ENCODE peak calls at places on chromosome 14, in nine cellular contexts. One of them, this sample, is unnamed. For H3K9me3, the result is how much of the 10 kb centered on the place peaks cover.

GRCh38 chr14:100761481-100761880 is 34.8 kb downstream of the DLK1 start:
- DNase-seq in A549: no peak
- DNase-seq in DND-41: no peak
- DNase-seq in PC-3: peak
- DNase-seq in AG04450: peak
- DNase-seq in upper lobe of right lung: no peak
- DNase-seq in Caco-2: no peak
- DNase-seq in heart right ventricle: no peak
- DNase-seq in breast epithelium: no peak
- DNase-seq in this sample: no peak

GRCh38 chr14:88749139-88749538 is 43.6 kb downstream of the EML5 start:
- DNase-seq in PC-3: peak
- DNase-seq in breast epithelium: no peak
- DNase-seq in A549: no peak
- DNase-seq in AG04450: no peak
- DNase-seq in Caco-2: no peak
- DNase-seq in heart right ventricle: no peak
- DNase-seq in upper lobe of right lung: no peak
- DNase-seq in DND-41: no peak
- DNase-seq in this sample: no peak

GRCh38 chr14:33567003-33567735 is 383.7 kb downstream of the EGLN3 start:
- DNase-seq in DND-41: no peak
- DNase-seq in breast epithelium: no peak
- DNase-seq in AG04450: no peak
- DNase-seq in PC-3: peak
- DNase-seq in Caco-2: peak
- DNase-seq in heart right ventricle: no peak
- DNase-seq in upper lobe of right lung: no peak
- DNase-seq in A549: no peak
- DNase-seq in this sample: no peak

GRCh38 chr14:53956427-53957201 is at the start of gene BMP4:
- DNase-seq in breast epithelium: peak
- DNase-seq in AG04450: no peak
- DNase-seq in A549: no peak
- DNase-seq in DND-41: no peak
- DNase-seq in upper lobe of right lung: peak
- DNase-seq in Caco-2: peak
- DNase-seq in heart right ventricle: peak
- DNase-seq in PC-3: no peak
- DNase-seq in this sample: peak

GRCh38 chr14:77043177-77043983 is 14.9 kb upstream of the IRF2BPL start:
- DNase-seq in Caco-2: no peak
- DNase-seq in heart right ventricle: peak
- DNase-seq in breast epithelium: no peak
- DNase-seq in A549: no peak
- DNase-seq in AG04450: no peak
- DNase-seq in PC-3: peak
- DNase-seq in DND-41: peak
- DNase-seq in upper lobe of right lung: no peak
- DNase-seq in this sample: no peak

GRCh38 chr14:54818201-54819133 is 84.2 kb downstream of the GCH1 start:
- DNase-seq in breast epithelium: no peak
- DNase-seq in AG04450: no peak
- DNase-seq in upper lobe of right lung: no peak
- DNase-seq in Caco-2: no peak
- DNase-seq in A549: no peak
- DNase-seq in heart right ventricle: no peak
- DNase-seq in DND-41: no peak
- DNase-seq in PC-3: peak
- DNase-seq in this sample: peak

GRCh38 chr14:32078794-32079663 is 1.9 kb downstream of the ARHGAP5 start:
- DNase-seq in upper lobe of right lung: no peak
- DNase-seq in A549: no peak
- DNase-seq in DND-41: no peak
- DNase-seq in PC-3: peak
- DNase-seq in Caco-2: peak
- DNase-seq in heart right ventricle: no peak
- DNase-seq in breast epithelium: no peak
- DNase-seq in AG04450: no peak
- DNase-seq in this sample: no peak

GRCh38 chr14:20652996-20653975 is 11.8 kb upstream of the OR6S1 start:
- DNase-seq in Caco-2: no peak
- DNase-seq in AG04450: no peak
- DNase-seq in PC-3: no peak
- DNase-seq in breast epithelium: no peak
- DNase-seq in upper lobe of right lung: no peak
- DNase-seq in heart right ventricle: no peak
- DNase-seq in DND-41: no peak
- DNase-seq in A549: peak
- DNase-seq in this sample: peak

GRCh38 chr14:104343294-104343625 is 204.9 kb downstream of the KIF26A start:
- DNase-seq in upper lobe of right lung: no peak
- DNase-seq in heart right ventricle: no peak
- DNase-seq in AG04450: no peak
- DNase-seq in DND-41: no peak
- DNase-seq in PC-3: no peak
- DNase-seq in breast epithelium: peak
- DNase-seq in Caco-2: no peak
- DNase-seq in A549: no peak
- DNase-seq in this sample: no peak

GRCh38 chr14:104342435-104343293 is 204.3 kb downstream of the KIF26A start:
- DNase-seq in DND-41: no peak
- DNase-seq in AG04450: no peak
- DNase-seq in heart right ventricle: no peak
- DNase-seq in breast epithelium: peak
- DNase-seq in PC-3: no peak
- DNase-seq in A549: no peak
- DNase-seq in upper lobe of right lung: peak
- DNase-seq in Caco-2: no peak
- DNase-seq in this sample: peak

GRCh38 chr14:104343690-104344640 is 205.6 kb downstream of the KIF26A start:
- DNase-seq in heart right ventricle: no peak
- DNase-seq in DND-41: no peak
- DNase-seq in A549: no peak
- DNase-seq in breast epithelium: peak
- DNase-seq in Caco-2: no peak
- DNase-seq in PC-3: no peak
- DNase-seq in upper lobe of right lung: no peak
- DNase-seq in AG04450: no peak
- DNase-seq in this sample: peak

GRCh38 chr14:104339829-104340228 is 201.4 kb downstream of the KIF26A start:
- DNase-seq in upper lobe of right lung: no peak
- DNase-seq in Caco-2: no peak
- DNase-seq in heart right ventricle: no peak
- DNase-seq in PC-3: no peak
- DNase-seq in DND-41: no peak
- DNase-seq in A549: no peak
- DNase-seq in AG04450: no peak
- DNase-seq in breast epithelium: no peak
- DNase-seq in this sample: no peak

DNA sequence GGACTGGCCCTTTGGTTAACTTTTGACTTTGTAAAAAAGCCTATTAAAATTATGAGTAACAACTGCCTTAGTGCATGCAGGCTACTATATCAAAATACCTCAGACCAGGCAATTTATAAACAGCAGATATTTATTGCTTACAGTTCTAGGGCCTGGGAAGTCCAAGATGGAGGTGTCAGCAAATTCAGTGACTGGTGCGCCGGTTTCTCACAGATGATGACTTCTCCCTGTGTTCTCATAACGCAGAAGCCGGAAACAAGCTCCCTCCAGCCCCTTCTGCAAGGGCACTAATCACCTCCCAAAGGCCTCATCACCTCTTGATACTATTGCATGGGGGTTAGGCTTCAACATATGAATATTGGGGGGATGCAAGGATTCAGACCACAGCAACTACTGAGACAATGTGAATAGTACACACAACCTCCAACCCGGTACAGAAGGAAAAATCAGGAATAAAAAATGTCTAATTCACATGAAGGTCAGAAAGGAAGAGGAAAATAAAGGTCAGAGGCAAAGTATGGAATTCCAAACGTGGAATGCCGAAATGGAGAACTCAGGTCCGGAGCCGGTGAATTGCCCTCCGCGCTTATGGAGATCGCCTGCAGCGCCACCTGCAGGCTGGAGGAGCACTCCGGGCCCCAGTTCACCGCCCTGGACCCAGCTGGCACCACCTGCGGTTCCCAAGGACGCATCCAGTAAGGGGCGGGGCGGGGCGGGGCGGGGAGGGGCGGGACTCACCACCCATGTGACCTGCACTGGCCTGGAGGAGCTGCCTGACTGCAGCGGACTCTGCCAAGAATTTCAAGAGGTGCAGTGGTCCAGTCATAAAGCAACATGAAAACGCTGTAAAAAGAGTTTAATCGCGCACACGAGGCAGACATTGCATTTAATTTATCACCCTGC is 203.4 kb downstream of the KIF26A start:
- DNase-seq in AG04450: no peak
- DNase-seq in Caco-2: peak
- DNase-seq in DND-41: no peak
- DNase-seq in breast epithelium: peak
- DNase-seq in PC-3: peak
- DNase-seq in upper lobe of right lung: peak
- DNase-seq in A549: peak
- DNase-seq in heart right ventricle: no peak
- DNase-seq in this sample: peak
- TF ChIP-seq CTCF in AG04450: no peak
- TF ChIP-seq CTCF in Caco-2: peak
- TF ChIP-seq CTCF in DND-41: peak
- TF ChIP-seq CTCF in breast epithelium: no peak
- TF ChIP-seq CTCF in PC-3: peak
- TF ChIP-seq CTCF in upper lobe of right lung: peak
- TF ChIP-seq CTCF in A549: peak
- TF ChIP-seq CTCF in heart right ventricle: peak
- TF ChIP-seq CTCF in this sample: peak

DNA sequence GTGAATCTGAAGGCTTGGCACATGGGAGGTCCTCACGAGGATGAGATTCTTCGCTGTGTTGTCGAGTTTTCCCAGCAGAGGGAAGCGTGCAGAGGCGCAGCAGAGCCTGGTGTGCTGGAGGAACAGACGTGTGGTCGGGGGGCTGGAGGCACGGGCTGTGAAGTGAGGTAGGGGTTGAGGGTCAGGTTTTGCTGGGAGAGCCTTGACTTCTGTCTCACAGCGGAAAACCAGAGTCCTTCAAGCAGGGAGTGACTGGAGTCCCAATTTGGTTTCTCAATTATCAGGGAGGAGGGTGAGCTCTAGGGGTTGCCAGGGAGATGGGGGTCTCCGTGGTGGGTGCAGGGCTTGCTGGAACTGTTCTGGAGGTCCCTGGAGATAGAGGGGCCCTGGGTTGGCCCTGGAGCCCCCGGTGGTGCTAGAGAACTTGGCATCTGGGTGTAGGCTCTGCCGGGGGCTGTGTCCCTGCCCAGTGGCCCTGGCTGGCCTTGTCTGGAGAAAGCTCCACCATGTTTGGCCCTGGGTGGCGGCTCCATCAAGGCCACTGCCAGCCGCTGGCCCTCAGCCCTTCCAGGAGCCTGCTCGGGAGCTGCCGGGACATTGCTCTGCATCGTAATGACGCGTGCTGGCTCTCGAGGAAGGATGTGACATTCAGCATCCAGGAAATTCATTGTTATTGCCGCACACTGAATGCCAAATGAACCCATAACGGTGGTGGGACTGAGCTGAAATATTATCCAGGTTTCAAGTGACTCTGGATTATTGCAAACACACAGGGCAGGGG is 215.7 kb downstream of the KIF26A start:
- DNase-seq in upper lobe of right lung: peak
- DNase-seq in A549: no peak
- DNase-seq in heart right ventricle: peak
- DNase-seq in breast epithelium: peak
- DNase-seq in AG04450: no peak
- DNase-seq in PC-3: no peak
- DNase-seq in Caco-2: no peak
- DNase-seq in DND-41: no peak
- DNase-seq in this sample: peak
- H3K9me3 ChIP-seq in upper lobe of right lung: under half
- H3K9me3 ChIP-seq in A549: under half
- H3K9me3 ChIP-seq in heart right ventricle: under half
- H3K9me3 ChIP-seq in breast epithelium: under half
- H3K9me3 ChIP-seq in AG04450: half or more
- H3K9me3 ChIP-seq in PC-3: under half
- H3K9me3 ChIP-seq in Caco-2: under half
- H3K9me3 ChIP-seq in DND-41: under half
- H3K9me3 ChIP-seq in this sample: under half

DNA sequence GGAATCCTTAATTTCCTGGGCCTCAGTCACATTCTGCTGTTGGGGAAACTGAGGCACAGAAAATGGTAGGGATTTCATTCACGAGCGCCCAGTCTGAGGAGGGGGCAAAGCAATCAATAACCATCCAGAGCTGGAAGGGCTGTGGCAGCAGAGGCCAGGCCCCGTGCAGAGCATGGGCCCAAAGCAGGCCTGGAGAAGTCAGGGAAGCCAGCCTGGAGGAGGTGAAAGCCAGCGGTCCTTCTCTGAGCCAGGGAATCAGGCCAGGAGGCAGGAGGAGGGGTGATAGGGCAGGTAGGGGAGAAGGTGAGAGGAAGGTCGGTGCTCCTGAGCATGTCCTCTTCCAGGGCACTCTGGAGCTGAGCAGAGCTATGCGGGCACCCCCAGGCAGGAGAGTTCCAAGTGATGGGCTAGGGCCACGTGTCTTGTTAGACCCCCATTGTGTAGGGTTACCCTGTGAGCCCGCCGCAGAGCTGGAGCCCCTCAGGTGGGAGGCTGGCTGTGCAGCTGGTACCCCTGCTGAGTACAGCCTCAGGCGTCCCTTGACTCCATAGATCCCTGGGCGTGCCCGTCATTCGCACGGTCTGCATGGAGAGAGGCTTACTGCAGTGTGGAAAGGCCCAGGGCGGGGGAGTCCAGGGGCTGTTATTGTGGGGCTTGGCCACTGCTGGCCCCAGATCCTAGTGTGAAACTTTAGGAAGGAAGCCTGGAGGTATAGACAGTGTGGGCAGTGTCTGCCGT is 4.8 kb downstream of the TNFAIP2 start:
- DNase-seq in A549: no peak
- DNase-seq in upper lobe of right lung: no peak
- DNase-seq in AG04450: no peak
- DNase-seq in DND-41: no peak
- DNase-seq in breast epithelium: no peak
- DNase-seq in Caco-2: no peak
- DNase-seq in heart right ventricle: no peak
- DNase-seq in PC-3: no peak
- DNase-seq in this sample: no peak
- H3K4me3 ChIP-seq in A549: peak
- H3K4me3 ChIP-seq in upper lobe of right lung: no peak
- H3K4me3 ChIP-seq in AG04450: no peak
- H3K4me3 ChIP-seq in DND-41: no peak
- H3K4me3 ChIP-seq in breast epithelium: no peak
- H3K4me3 ChIP-seq in Caco-2: no peak
- H3K4me3 ChIP-seq in heart right ventricle: no peak
- H3K4me3 ChIP-seq in PC-3: peak
- H3K4me3 ChIP-seq in this sample: no peak

GRCh38 chr14:105532111-105532623 is 5.8 kb downstream of the TMEM121 start:
- DNase-seq in DND-41: no peak
- DNase-seq in upper lobe of right lung: peak
- DNase-seq in PC-3: no peak
- DNase-seq in Caco-2: no peak
- DNase-seq in heart right ventricle: no peak
- DNase-seq in A549: no peak
- DNase-seq in breast epithelium: no peak
- DNase-seq in AG04450: no peak
- DNase-seq in this sample: no peak

GRCh38 chr14:105533811-105534498 is 7.6 kb downstream of the TMEM121 start:
- DNase-seq in upper lobe of right lung: peak
- DNase-seq in heart right ventricle: no peak
- DNase-seq in PC-3: no peak
- DNase-seq in A549: no peak
- DNase-seq in Caco-2: no peak
- DNase-seq in DND-41: no peak
- DNase-seq in AG04450: no peak
- DNase-seq in breast epithelium: no peak
- DNase-seq in this sample: no peak

GRCh38 chr14:105531088-105531957 is 4.9 kb downstream of the TMEM121 start:
- DNase-seq in PC-3: no peak
- DNase-seq in Caco-2: no peak
- DNase-seq in DND-41: no peak
- DNase-seq in AG04450: no peak
- DNase-seq in breast epithelium: no peak
- DNase-seq in upper lobe of right lung: peak
- DNase-seq in heart right ventricle: no peak
- DNase-seq in A549: no peak
- DNase-seq in this sample: no peak

GRCh38 chr14:105533391-105533790 is 7.0 kb downstream of the TMEM121 start:
- DNase-seq in upper lobe of right lung: peak
- DNase-seq in PC-3: no peak
- DNase-seq in heart right ventricle: no peak
- DNase-seq in A549: no peak
- DNase-seq in Caco-2: no peak
- DNase-seq in DND-41: no peak
- DNase-seq in AG04450: no peak
- DNase-seq in breast epithelium: no peak
- DNase-seq in this sample: no peak

GRCh38 chr14:105532735-105533141 is 6.4 kb downstream of the TMEM121 start:
- DNase-seq in DND-41: no peak
- DNase-seq in upper lobe of right lung: peak
- DNase-seq in PC-3: no peak
- DNase-seq in AG04450: no peak
- DNase-seq in A549: peak
- DNase-seq in breast epithelium: no peak
- DNase-seq in Caco-2: peak
- DNase-seq in heart right ventricle: no peak
- DNase-seq in this sample: peak
- TF ChIP-seq CTCF in DND-41: peak
- TF ChIP-seq CTCF in upper lobe of right lung: peak
- TF ChIP-seq CTCF in PC-3: no peak
- TF ChIP-seq CTCF in AG04450: peak
- TF ChIP-seq CTCF in A549: peak
- TF ChIP-seq CTCF in breast epithelium: no peak
- TF ChIP-seq CTCF in Caco-2: peak
- TF ChIP-seq CTCF in heart right ventricle: no peak
- TF ChIP-seq CTCF in this sample: peak

This sample was measured in BE2C.